ENCODE peak calls at places on chromosome 10, in seven cellular contexts. Q is kidney; K is hepatocyte; F is cardiac muscle cell; N is esophagus squamous epithelium; Z is CD4-positive, CD25-positive, alpha-beta regulatory T cell; I is thoracic aorta. T is an unnamed sample.

GRCh38 chr10:124697837-124698559 is 46.2 kb downstream of the FAM53B start:
- DNase-seq in N (no peak), K (no peak), I (no peak), Q (peak; percentile 68), F (no peak), Z (peak; percentile 43), T (peak; percentile 79)

GRCh38 chr10:123635745-123636144 is 30.4 kb upstream of the GPR26 start:
- DNase-seq in I (no peak), F (no peak), Z (no peak), Q (no peak), K (peak; percentile 26), N (no peak), T (no peak)

GRCh38 chr10:42979181-42979580 is 97.7 kb upstream of the RET start:
- DNase-seq in I (no peak), N (no peak), Z (no peak), K (no peak), F (no peak), Q (peak; percentile 10), T (no peak)

GRCh38 chr10:43407148-43407575 is 1.8 kb downstream of the HNRNPF start:
- DNase-seq in K (peak; percentile 80), N (no peak), Q (peak; percentile 89), Z (peak; percentile 45), F (peak; percentile 58), I (no peak), T (peak; percentile 50)

GRCh38 chr10:102393411-102394078 is 2.0 kb upstream of the NFKB2 start:
- DNase-seq in I (peak; percentile 68), F (no peak), N (no peak), Z (no peak), Q (no peak), K (no peak), T (no peak)

GRCh38 chr10:30986027-30986672 is 45.5 kb downstream of the ZNF438 start:
- DNase-seq in Z (no peak), I (no peak), F (peak; percentile 80), K (no peak), Q (no peak), N (no peak), T (no peak)

GRCh38 chr10:13649844-13650520 is 63.2 kb downstream of the PRPF18 start:
- DNase-seq in F (no peak), Z (no peak), I (no peak), K (no peak), N (no peak), Q (no peak), T (no peak)

GRCh38 chr10:91335147-91335546 is 75.0 kb upstream of the HECTD2 start:
- DNase-seq in I (no peak), K (no peak), N (no peak), Z (no peak), F (no peak), Q (no peak), T (no peak)

GRCh38 chr10:90204956-90205695 is 503.7 kb downstream of the KIF20B start:
- DNase-seq in I (no peak), F (peak; percentile 61), Z (no peak), N (no peak), K (no peak), Q (no peak), T (no peak)

GRCh38 chr10:73248259-73248724 is 1.2 kb upstream of the DNAJC9 start:
- DNase-seq in Z (no peak), Q (no peak), K (no peak), F (no peak), N (no peak), I (no peak), T (no peak)

GRCh38 chr10:32980558-32981468 is 22.8 kb upstream of the ITGB1 start:
- DNase-seq in I (peak; percentile 93), Z (peak; percentile 76), Q (peak; percentile 96), N (peak; percentile 73), K (peak; percentile 96), F (peak; percentile 98), T (peak; percentile 80)

GRCh38 chr10:97365761-97366351 is 31.3 kb upstream of the FRAT2 start:
- DNase-seq in I (no peak), K (no peak), Q (no peak), F (no peak), Z (no peak), N (no peak), T (no peak)

GRCh38 chr10:77857272-77857671 is 69.3 kb downstream of the DLG5 start:
- DNase-seq in F (no peak), N (no peak), Z (no peak), K (peak; percentile 29), Q (no peak), I (no peak), T (no peak)

GRCh38 chr10:72812798-72813430 is 80.6 kb upstream of the OIT3 start:
- DNase-seq in K (peak; percentile 15), Q (no peak), F (peak; percentile 74), I (no peak), Z (no peak), N (no peak), T (no peak)

GRCh38 chr10:33643042-33643441 is 308.6 kb upstream of the NRP1 start:
- DNase-seq in I (no peak), N (no peak), K (no peak), Z (no peak), F (no peak), Q (no peak), T (no peak)

GRCh38 chr10:60351191-60351853 is 38.4 kb downstream of the ANK3 start:
- DNase-seq in K (no peak), N (no peak), Z (no peak), F (no peak), Q (no peak), I (no peak), T (no peak)

GRCh38 chr10:115861864-115862263 is 411.1 kb downstream of the GFRA1 start:
- DNase-seq in Q (no peak), I (no peak), Z (no peak), F (peak; percentile 1), K (peak; percentile 22), N (no peak), T (no peak)

GRCh38 chr10:50286996-50287803 is 35.9 kb upstream of the ASAH2 start:
- DNase-seq in Q (no peak), K (no peak), F (no peak), I (no peak), Z (no peak), N (no peak), T (no peak)

GRCh38 chr10:133399123-133399601 is 5.2 kb downstream of the MTG1 start:
- DNase-seq in F (no peak), I (no peak), N (no peak), Z (no peak), K (no peak), Q (peak; percentile 64), T (no peak)

GRCh38 chr10:69577268-69578232 is 4.3 kb upstream of the NEUROG3 start:
- DNase-seq in I (no peak), Z (no peak), F (no peak), K (no peak), N (no peak), Q (no peak), T (no peak)

GRCh38 chr10:50310560-50311174 is 59.4 kb upstream of the ASAH2 start:
- DNase-seq in K (peak; percentile 17), F (peak; percentile 15), Q (no peak), Z (no peak), I (no peak), N (no peak), T (no peak)

GRCh38 chr10:7471720-7472367 is 61.0 kb upstream of the SFMBT2 start:
- DNase-seq in N (no peak), Z (no peak), K (no peak), I (no peak), Q (no peak), F (no peak), T (no peak)

GRCh38 chr10:59362991-59363390 is 642 bp upstream of the FAM13C start:
- DNase-seq in F (peak; percentile 64), I (no peak), Z (no peak), K (peak; percentile 73), Q (peak; percentile 81), N (no peak), T (no peak)

GRCh38 chr10:6239213-6239991 is 36.7 kb downstream of the PFKFB3 start:
- DNase-seq in F (peak; percentile 97), I (peak; percentile 57), Q (peak; percentile 74), Z (peak; percentile 27), K (peak; percentile 88), N (no peak), T (peak; percentile 14)

GRCh38 chr10:74485283-74485682 is 334.3 kb downstream of the ADK start:
- DNase-seq in I (no peak), Q (no peak), F (no peak), K (no peak), Z (no peak), N (no peak), T (no peak)

GRCh38 chr10:71868192-71868697 is 17.2 kb upstream of the PSAP start:
- DNase-seq in I (no peak), Q (peak; percentile 82), N (no peak), K (peak; percentile 48), F (peak; percentile 83), Z (no peak), T (no peak)

GRCh38 chr10:35089641-35090161 is 440 bp downstream of the CUL2 start:
- DNase-seq in Z (no peak), F (peak; percentile 34), I (peak; percentile 4), Q (peak; percentile 81), N (no peak), K (peak; percentile 23), T (peak; percentile 53)

GRCh38 chr10:69914373-69915268 is 112.9 kb downstream of the COL13A1 start:
- DNase-seq in F (peak; percentile 79), Z (peak; percentile 10), I (peak; percentile 19), K (peak; percentile 88), Q (peak; percentile 85), N (no peak), T (no peak)

GRCh38 chr10:949446-949845 is 17.9 kb upstream of the LARP4B start:
- DNase-seq in F (no peak), N (no peak), K (no peak), I (no peak), Z (no peak), Q (no peak), T (no peak)

GRCh38 chr10:53487019-53487983 is 714.7 kb upstream of the MBL2 start:
- DNase-seq in N (no peak), K (no peak), Z (no peak), I (no peak), F (no peak), Q (no peak), T (no peak)
- H3K27ac ChIP-seq in N (no peak overlapping the region), K (no peak overlapping the region), Z (no peak overlapping the region), I (no peak overlapping the region), F (no peak overlapping the region), Q (no peak overlapping the region), T (no peak overlapping the region)

DNA sequence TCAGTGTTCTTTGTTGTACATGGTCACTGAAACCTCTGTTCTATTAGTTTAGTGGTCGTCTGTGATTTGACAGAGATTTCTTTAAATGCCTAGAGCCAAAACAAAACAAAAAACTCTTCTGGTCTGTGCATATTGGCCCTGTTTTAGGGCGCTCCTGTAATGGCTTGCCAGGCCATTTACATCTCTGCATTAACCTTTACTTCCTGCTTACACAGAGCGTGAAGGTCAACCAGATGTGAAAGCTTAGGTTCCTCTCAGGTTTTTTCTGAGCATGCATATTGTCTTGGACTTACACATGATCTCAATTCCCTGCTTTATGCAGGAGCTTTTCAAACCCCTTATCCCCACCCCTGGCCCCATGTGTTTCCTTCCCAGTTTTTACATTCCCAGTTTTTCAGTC is 9.6 kb downstream of the ZNF37A start:
- DNase-seq in I (no peak), Z (no peak), F (no peak), K (no peak), N (no peak), Q (no peak), T (no peak)
- H3K9me3 ChIP-seq in I (peaks cover 86% of the 10 kb centered on the region), Z (peaks cover 51% of the 10 kb centered on the region), F (no peaks in the 10 kb centered on the region), K (peaks cover 12% of the 10 kb centered on the region), N (no peaks in the 10 kb centered on the region), Q (peaks cover 45% of the 10 kb centered on the region), T (no peaks in the 10 kb centered on the region)

GRCh38 chr10:10796774-10797415 is 220.8 kb upstream of the CELF2 start:
- DNase-seq in Z (no peak), F (peak; percentile 53), K (peak; percentile 41), N (no peak), Q (no peak), I (no peak), T (no peak)
- H3K27ac ChIP-seq in Z (no peak overlapping the region), F (no peak overlapping the region), K (peak overlapping the region; percentile 82), N (peak overlapping the region; percentile 84), Q (no peak overlapping the region), I (peak overlapping the region; percentile 88), T (no peak overlapping the region)

GRCh38 chr10:18576586-18576985 is 74.8 kb downstream of the NSUN6 start:
- DNase-seq in F (no peak), K (no peak), N (no peak), I (no peak), Q (no peak), Z (no peak), T (no peak)
- H3K9me3 ChIP-seq in F (no peaks in the 10 kb centered on the region), K (no peaks in the 10 kb centered on the region), N (no peaks in the 10 kb centered on the region), I (no peaks in the 10 kb centered on the region), Q (no peaks in the 10 kb centered on the region), Z (peaks cover 5% of the 10 kb centered on the region), T (no peaks in the 10 kb centered on the region)

T was measured in CD4-positive, alpha-beta memory T cell.